ENCODE peak calls at places on chromosomes 4 and X, in nine cellular contexts. K is fibroblast of gingiva; N is stomach; J is anterior cingulate cortex; F is IMR-90; V is DMS153; H is amniotic stem cell; R is AG04449; Y is naive thymus-derived CD4-positive, alpha-beta T cell. P is an unnamed sample.

GRCh38 chrX:70171636-70172035 is 5.6 kb upstream of the DGAT2L6 start:
- DNase-seq in J (no peak), K (no peak), Y (no peak), N (no peak), R (no peak), H (no peak), F (peak), V (no peak), P (no peak)

GRCh38 chrX:115625577-115626301 is 64.8 kb downstream of the PLS3 start:
- DNase-seq in J (no peak), V (no peak), Y (no peak), H (no peak), N (no peak), K (peak), F (peak), R (no peak), P (no peak)

GRCh38 chrX:38986586-38986985 is 185.3 kb downstream of the MID1IP1 start:
- DNase-seq in R (no peak), V (no peak), F (no peak), N (no peak), J (no peak), H (no peak), Y (no peak), K (no peak), P (no peak)

GRCh38 chr4:8403173-8403753 is 37.3 kb downstream of the ACOX3 start:
- DNase-seq in J (no peak), R (no peak), N (peak), F (peak), K (peak), V (peak), Y (peak), H (peak), P (no peak)

GRCh38 chr4:15778191-15778741 is at the start of gene CD38:
- DNase-seq in F (no peak), Y (no peak), H (no peak), V (no peak), R (no peak), N (no peak), K (no peak), J (no peak), P (no peak)

GRCh38 chrX:103536071-103536470 is 16.8 kb upstream of the RAB40A start:
- DNase-seq in H (no peak), V (no peak), K (no peak), J (no peak), F (no peak), Y (no peak), N (no peak), R (no peak), P (no peak)

GRCh38 chrX:68504237-68504636 is 5.4 kb downstream of the YIPF6 start:
- DNase-seq in J (no peak), Y (no peak), H (no peak), K (peak), N (no peak), V (no peak), R (no peak), F (peak), P (no peak)

GRCh38 chr4:41154814-41155177 is 59.5 kb downstream of the APBB2 start:
- DNase-seq in K (peak), F (no peak), H (no peak), N (no peak), Y (no peak), J (no peak), V (no peak), R (no peak), P (no peak)

GRCh38 chrX:74467656-74468055 is 46.4 kb downstream of the SLC16A2 start:
- DNase-seq in K (no peak), R (no peak), J (no peak), Y (no peak), F (no peak), N (no peak), V (no peak), H (no peak), P (no peak)

GRCh38 chr4:129526812-129527211 is 430.9 kb downstream of the C4orf33 start:
- DNase-seq in K (no peak), H (no peak), R (no peak), Y (no peak), J (no peak), N (no peak), V (no peak), F (no peak), P (no peak)

GRCh38 chr4:165382640-165383039 is 3.8 kb downstream of the CPE start:
- DNase-seq in J (no peak), Y (no peak), N (no peak), H (no peak), F (no peak), V (no peak), R (no peak), K (no peak), P (no peak)

GRCh38 chrX:112761239-112762207 is 79.1 kb downstream of the AMOT start:
- DNase-seq in K (no peak), V (no peak), N (no peak), Y (no peak), R (no peak), H (no peak), F (no peak), J (no peak), P (no peak)

GRCh38 chrX:24423960-24424359 is 41.1 kb upstream of the PDK3 start:
- DNase-seq in V (no peak), H (no peak), N (no peak), Y (no peak), F (no peak), J (no peak), R (no peak), K (peak), P (no peak)

GRCh38 chrX:68998716-68999115 is 166.5 kb downstream of the PJA1 start:
- DNase-seq in J (no peak), K (no peak), H (no peak), V (no peak), F (no peak), Y (no peak), R (no peak), N (no peak), P (no peak)

GRCh38 chr4:30720656-30721352 is 635 bp downstream of the PCDH7 start:
- DNase-seq in N (no peak), J (peak), R (no peak), Y (no peak), F (peak), V (no peak), K (peak), H (peak), P (no peak)

GRCh38 chrX:633655-634305 is 3.2 kb downstream of the SHOX start:
- DNase-seq in K (no peak), V (no peak), Y (no peak), H (no peak), J (no peak), F (no peak), R (no peak), N (no peak), P (no peak)

GRCh38 chr4:2923678-2924173 is 39.5 kb downstream of the NOP14 start:
- DNase-seq in K (no peak), Y (no peak), H (no peak), V (no peak), J (no peak), N (peak), R (no peak), F (no peak), P (no peak)

GRCh38 chrX:25296850-25297249 is 281.1 kb upstream of the ARX start:
- DNase-seq in Y (no peak), N (no peak), H (no peak), J (no peak), F (no peak), R (no peak), K (no peak), V (no peak), P (no peak)

GRCh38 chr4:38157592-38157991 is 197.4 kb downstream of the PTTG2 start:
- DNase-seq in R (no peak), N (peak), H (no peak), V (no peak), K (no peak), Y (no peak), J (no peak), F (no peak), P (no peak)

GRCh38 chr4:125049711-125050110 is 265.0 kb upstream of the FAT4 start:
- DNase-seq in J (no peak), Y (no peak), V (no peak), K (peak), F (peak), R (no peak), H (no peak), N (no peak), P (no peak)

GRCh38 chr4:130722370-130722769 is 1626.4 kb downstream of the C4orf33 start:
- DNase-seq in F (no peak), Y (no peak), R (no peak), H (no peak), J (no peak), K (no peak), N (no peak), V (no peak), P (no peak)

GRCh38 chrX:118325453-118325852 is 20.5 kb upstream of the WDR44 start:
- DNase-seq in R (no peak), Y (no peak), H (no peak), J (no peak), N (no peak), V (no peak), F (no peak), K (no peak), P (no peak)

GRCh38 chrX:127459784-127460183 is 592.4 kb downstream of the ACTRT1 start:
- DNase-seq in K (no peak), R (no peak), H (no peak), N (no peak), Y (no peak), J (no peak), F (no peak), V (no peak), P (no peak)

GRCh38 chrX:15404712-15405111 is 20.5 kb upstream of the VEGFD start:
- DNase-seq in V (no peak), F (peak), J (no peak), H (no peak), K (peak), N (no peak), Y (no peak), R (no peak), P (no peak)

GRCh38 chr4:164956766-164957643 is 20.5 kb downstream of the TRIM61 start:
- DNase-seq in F (peak), K (peak), R (no peak), V (peak), H (peak), N (peak), J (peak), Y (peak), P (no peak)

GRCh38 chr4:15651682-15652081 is 3.5 kb downstream of the FBXL5 start:
- DNase-seq in F (peak), Y (no peak), H (no peak), J (no peak), R (no peak), V (no peak), N (no peak), K (no peak), P (no peak)

GRCh38 chr4:170391066-170391754 is 301.5 kb upstream of the AADAT start:
- DNase-seq in Y (no peak), N (no peak), K (no peak), R (peak), J (no peak), V (no peak), H (peak), F (peak), P (peak)

GRCh38 chr4:185713272-185713671 is 98.7 kb downstream of the SORBS2 start:
- DNase-seq in V (no peak), Y (no peak), K (no peak), H (no peak), J (no peak), R (no peak), F (no peak), N (no peak), P (no peak)

GRCh38 chr4:52641853-52642563 is 17.1 kb downstream of the USP46 start:
- DNase-seq in Y (no peak), J (no peak), R (no peak), K (no peak), F (peak), H (no peak), N (no peak), V (no peak), P (no peak)

GRCh38 chr4:91567594-91567993 is 736.2 kb upstream of the GRID2 start:
- DNase-seq in V (no peak), H (no peak), R (no peak), F (no peak), K (no peak), N (no peak), Y (no peak), J (no peak), P (no peak)

GRCh38 chrX:116379854-116380253 is 56.6 kb upstream of the SLC6A14 start:
- DNase-seq in V (no peak), J (no peak), N (no peak), K (peak), F (peak), Y (no peak), H (no peak), R (no peak), P (no peak)

GRCh38 chr4:169999923-170000322 is 26.3 kb downstream of the MFAP3L start:
- DNase-seq in J (no peak), N (no peak), F (no peak), R (no peak), V (no peak), Y (no peak), H (no peak), K (no peak), P (no peak)

GRCh38 chr4:104093247-104093646 is 373.5 kb upstream of the TACR3 start:
- DNase-seq in J (no peak), N (no peak), V (no peak), F (no peak), K (no peak), R (no peak), Y (no peak), H (no peak), P (no peak)